ENCODE peak calls at places on chromosomes 2 and 18, in five cellular contexts. Y is PC-3, R is left lung, U is breast epithelium, I is sigmoid colon. B is an unnamed sample. For H3K4me1, the result is how much of the 10 kb centered on the place peaks cover.

GRCh38 chr18:58069721-58070292 is 25.8 kb downstream of the NEDD4L start:
- DNase-seq in Y (no peak), I (no peak), U (no peak), R (no peak), B (no peak)

GRCh38 chr2:116747103-116747502 is 1067.4 kb upstream of the DDX18 start:
- DNase-seq in R (no peak), U (no peak), Y (peak), I (no peak), B (no peak)

GRCh38 chr2:113123731-113124130 is 3.7 kb upstream of the IL1RN start:
- DNase-seq in R (no peak), Y (no peak), I (no peak), U (no peak), B (no peak)

GRCh38 chr2:241935774-241936173 is 66.2 kb downstream of the RTP5 start:
- DNase-seq in R (no peak), Y (no peak), I (no peak), U (no peak), B (no peak)

GRCh38 chr2:120760446-120761135 is 24.9 kb downstream of the GLI2 start:
- DNase-seq in Y (no peak), U (peak), I (peak), R (peak), B (no peak)

GRCh38 chr2:219987830-219988229 is 360.4 kb downstream of the SLC4A3 start:
- DNase-seq in Y (peak), I (no peak), U (no peak), R (no peak), B (peak)

GRCh38 chr18:27185025-27185763 is at the start of gene CHST9:
- DNase-seq in R (peak), Y (no peak), I (no peak), U (no peak), B (no peak)

GRCh38 chr2:40357667-40358066 is 94.2 kb downstream of the SLC8A1 start:
- DNase-seq in I (no peak), Y (no peak), R (no peak), U (no peak), B (no peak)

GRCh38 chr2:172249986-172250385 is 147.3 kb upstream of the DLX2 start:
- DNase-seq in R (no peak), U (no peak), I (no peak), Y (peak), B (peak)

GRCh38 chr2:128625966-128626757 is 307.5 kb upstream of the HS6ST1 start:
- DNase-seq in I (peak), U (no peak), Y (no peak), R (no peak), B (no peak)

GRCh38 chr2:146721486-146721885 is 1123.3 kb upstream of the ACVR2A start:
- DNase-seq in I (no peak), U (no peak), R (peak), Y (peak), B (peak)

GRCh38 chr2:207901847-207902246 is 123.5 kb downstream of the PLEKHM3 start:
- DNase-seq in U (no peak), I (no peak), Y (no peak), R (no peak), B (no peak)

GRCh38 chr18:62324917-62325805 is at the start of gene TNFRSF11A:
- DNase-seq in Y (peak), R (peak), U (no peak), I (no peak), B (no peak)

GRCh38 chr2:106572541-106573148 is 85.5 kb downstream of the CD8B2 start:
- DNase-seq in Y (peak), R (no peak), U (no peak), I (no peak), B (no peak)

GRCh38 chr18:28108254-28108653 is 68.7 kb downstream of the CDH2 start:
- DNase-seq in Y (no peak), R (no peak), I (no peak), U (no peak), B (no peak)

GRCh38 chr2:121366040-121366439 is 81.0 kb upstream of the TFCP2L1 start:
- DNase-seq in I (no peak), R (no peak), U (no peak), Y (no peak), B (no peak)

GRCh38 chr18:60147326-60147725 is 225.2 kb downstream of the MC4R start:
- DNase-seq in R (no peak), I (no peak), Y (no peak), U (no peak), B (no peak)

GRCh38 chr2:225894240-225894980 is 494.9 kb downstream of the NYAP2 start:
- DNase-seq in Y (peak), I (no peak), U (no peak), R (no peak), B (peak)

GRCh38 chr18:39624934-39625333 is 2059.3 kb upstream of the CELF4 start:
- DNase-seq in R (no peak), I (no peak), Y (peak), U (no peak), B (peak)

GRCh38 chr2:25339121-25339738 is 2.5 kb downstream of the DNMT3A start:
- DNase-seq in Y (no peak), I (peak), U (no peak), R (no peak), B (no peak)

GRCh38 chr2:68121873-68122679 is 35.6 kb upstream of the PNO1 start:
- DNase-seq in U (peak), I (peak), Y (peak), R (peak), B (peak)

GRCh38 chr2:70472256-70472905 is 81.2 kb downstream of the TGFA start:
- DNase-seq in U (no peak), R (no peak), I (no peak), Y (no peak), B (no peak)

GRCh38 chr2:127355407-127356008 is 32.3 kb downstream of the MAP3K2 start:
- DNase-seq in Y (peak), U (no peak), I (no peak), R (no peak), B (peak)

GRCh38 chr2:174247474-174248186 is 702 bp downstream of the OLA1 start:
- DNase-seq in U (no peak), Y (peak), I (peak), R (no peak), B (no peak)

GRCh38 chr2:239671916-239672849 is 271.4 kb upstream of the HDAC4 start:
- DNase-seq in Y (no peak), U (no peak), I (no peak), R (no peak), B (no peak)

GRCh38 chr18:23650963-23651927 is 11.5 kb downstream of the ANKRD29 start:
- DNase-seq in I (no peak), Y (peak), R (no peak), U (no peak), B (peak)

GRCh38 chr2:42906557-42907380 is 114.4 kb upstream of the HAAO start:
- DNase-seq in U (no peak), I (peak), R (no peak), Y (no peak), B (no peak)

GRCh38 chr18:49490246-49490762 is 3.3 kb upstream of the C18orf32 start:
- DNase-seq in U (no peak), Y (no peak), I (no peak), R (no peak), B (no peak)

GRCh38 chr2:124186801-124187200 is 161.7 kb downstream of the CNTNAP5 start:
- DNase-seq in I (no peak), Y (no peak), R (no peak), U (no peak), B (no peak)

GRCh38 chr18:55265130-55265675 is 305.9 kb upstream of the CCDC68 start:
- DNase-seq in R (no peak), I (no peak), Y (no peak), U (no peak), B (no peak)

GRCh38 chr18:55262021-55262560 is 302.8 kb upstream of the CCDC68 start:
- DNase-seq in I (no peak), R (no peak), Y (no peak), U (no peak), B (no peak)

GRCh38 chr18:55265916-55266488 is 306.7 kb upstream of the CCDC68 start:
- DNase-seq in I (no peak), Y (peak), U (no peak), R (no peak), B (peak)

GRCh38 chr18:55261253-55261652 is 302.0 kb upstream of the CCDC68 start:
- DNase-seq in I (no peak), Y (no peak), R (no peak), U (no peak), B (no peak)

GRCh38 chr18:55264108-55264507 is 304.8 kb upstream of the CCDC68 start:
- DNase-seq in Y (no peak), U (no peak), I (no peak), R (no peak), B (peak)
- H3K4me1 ChIP-seq in Y (under half), U (under half), I (under half), R (under half), B (under half)

DNA sequence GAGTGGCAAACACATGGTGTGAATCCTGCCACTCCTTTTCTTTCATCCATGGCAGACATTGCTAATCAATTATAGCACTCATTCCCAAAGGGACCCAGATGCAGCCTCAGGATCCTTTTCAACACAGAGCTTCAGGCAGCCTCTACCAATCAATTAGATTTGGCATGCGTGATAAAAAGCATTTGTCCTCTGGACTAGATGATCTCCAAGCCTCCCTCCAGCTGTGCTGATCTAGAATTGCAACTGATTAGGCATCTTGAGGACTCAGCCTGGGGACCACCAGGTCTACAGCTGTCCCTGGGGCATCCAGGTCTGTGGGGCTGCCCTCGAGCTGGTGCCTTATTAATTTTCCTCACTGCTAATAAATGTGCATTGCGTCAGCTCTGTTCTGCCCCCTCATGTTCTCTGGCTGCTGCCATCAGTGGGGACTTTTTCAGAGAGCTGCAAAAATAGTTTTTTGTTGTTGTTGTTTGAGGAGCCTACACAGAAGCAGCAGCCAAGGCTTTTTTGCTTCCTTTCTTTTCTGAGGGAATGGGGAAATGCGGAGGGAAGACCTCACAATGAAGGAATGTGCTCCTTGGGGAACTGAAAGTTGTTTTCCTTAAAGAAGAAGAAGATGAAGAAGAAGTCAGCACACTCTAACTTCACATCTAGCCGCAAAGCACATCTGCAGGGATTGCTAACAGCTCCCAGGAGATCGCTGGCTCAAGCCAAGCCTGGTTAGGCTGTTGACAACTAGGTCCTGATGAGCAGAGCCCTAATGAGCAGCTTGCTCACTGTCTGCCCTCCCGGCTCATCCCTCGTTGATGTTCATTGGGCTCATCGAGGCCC is 8.8 kb upstream of the ATOH8 start:
- DNase-seq in I (peak), U (no peak), R (no peak), Y (no peak), B (no peak)
- TF ChIP-seq CTCF in I (no peak), U (no peak), R (no peak), Y (no peak), B (no peak)

DNA sequence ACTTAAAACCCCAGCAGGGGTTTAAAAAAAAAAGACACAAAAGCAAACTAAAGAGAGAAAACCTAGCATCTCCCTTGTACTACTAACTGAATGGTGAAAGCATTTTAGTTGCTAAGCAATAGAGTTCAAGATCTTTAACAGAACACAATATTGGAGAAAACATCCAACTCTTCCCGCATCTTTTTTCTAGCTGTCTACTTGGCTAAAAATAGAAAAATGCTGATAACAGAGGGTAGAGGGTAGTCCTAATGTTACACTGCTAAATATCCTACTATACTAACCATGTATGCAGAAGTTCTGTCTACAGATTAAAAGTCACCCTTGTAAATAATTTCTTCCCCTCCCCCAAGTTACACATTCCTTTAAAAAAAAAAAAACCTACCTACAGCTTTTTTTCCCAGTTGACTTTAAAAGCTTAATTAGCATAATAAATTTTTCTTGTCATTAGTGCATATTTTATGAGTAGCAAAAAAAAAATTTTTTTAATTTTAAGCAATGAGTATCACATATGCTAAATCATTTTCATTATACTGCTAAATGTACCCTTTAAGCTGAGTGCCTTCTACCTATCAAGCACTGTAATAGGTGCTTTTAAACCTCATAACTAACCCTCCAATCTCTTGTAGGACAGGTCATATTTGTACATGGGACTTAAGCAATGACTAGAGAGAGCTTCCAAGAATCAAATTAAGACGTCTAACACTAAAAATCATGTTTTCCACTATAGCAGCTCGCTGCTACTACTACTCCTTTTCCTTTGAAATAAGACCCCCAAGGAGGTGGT is 7.6 kb downstream of the XPO1 start:
- DNase-seq in Y (no peak), I (no peak), R (no peak), U (no peak), B (no peak)
- H3K27ac ChIP-seq in Y (no peak), I (no peak), R (no peak), U (peak), B (no peak)

GRCh38 chr2:37189452-37190153 is 1.1 kb upstream of the SULT6B1 start:
- DNase-seq in Y (peak), R (no peak), I (no peak), U (no peak), B (peak)
- H3K4me1 ChIP-seq in Y (under half), R (under half), I (under half), U (under half), B (under half)

GRCh38 chr2:201419057-201419635 is 32.1 kb downstream of the TRAK2 start:
- DNase-seq in I (no peak), Y (peak), R (no peak), U (no peak), B (peak)
- TF ChIP-seq CTCF in I (no peak), Y (peak), R (peak), U (no peak), B (peak)

B was measured in foreskin keratinocyte.